ENCODE peak calls at places on chromosomes 4 and X, in five cellular contexts. P, M, K, J and U are unnamed samples.

GRCh38 chrX:46710425-46710824 is 48.5 kb downstream of the SLC9A7 start:
- DNase-seq in P (no peak), M (no peak), K (no peak), J (no peak), U (no peak)

GRCh38 chrX:131895807-131896206 is 127.3 kb upstream of the STK26 start:
- DNase-seq in P (no peak), M (no peak), K (no peak), J (no peak), U (no peak)

GRCh38 chrX:55582447-55582846 is 40.8 kb upstream of the FOXR2 start:
- DNase-seq in P (no peak), M (no peak), K (no peak), J (no peak), U (no peak)

GRCh38 chr4:186227221-186227620 is at the start of gene KLKB1:
- DNase-seq in P (no peak), M (no peak), K (peak; percentile 3), J (no peak), U (no peak)

GRCh38 chr4:8102831-8103230 is 55.8 kb downstream of the ABLIM2 start:
- DNase-seq in P (no peak), M (no peak), K (no peak), J (no peak), U (no peak)

GRCh38 chrX:134172588-134173259 is 64.3 kb upstream of the CCDC160 start:
- DNase-seq in P (no peak), M (no peak), K (no peak), J (peak; percentile 33), U (no peak)

GRCh38 chr4:9875516-9875915 is 94.1 kb downstream of the DRD5 start:
- DNase-seq in P (no peak), M (no peak), K (no peak), J (no peak), U (no peak)

GRCh38 chr4:185541251-185541671 is 6.0 kb upstream of the PDLIM3 start:
- DNase-seq in P (no peak), M (peak; percentile 42), K (no peak), J (no peak), U (peak; percentile 46)

GRCh38 chr4:183402771-183403170 is 41.7 kb upstream of the CDKN2AIP start:
- DNase-seq in P (no peak), M (no peak), K (no peak), J (no peak), U (no peak)

GRCh38 chr4:100483796-100484195 is 34.0 kb downstream of the EMCN start:
- DNase-seq in P (no peak), M (no peak), K (no peak), J (no peak), U (no peak)

GRCh38 chrX:107574054-107574683 is 54.1 kb upstream of the PRPS1 start:
- DNase-seq in P (no peak), M (no peak), K (no peak), J (no peak), U (no peak)

GRCh38 chr4:121070696-121071639 is 1.4 kb downstream of the NDNF start:
- DNase-seq in P (peak; percentile 80), M (peak; percentile 60), K (no peak), J (peak; percentile 54), U (peak; percentile 67)

GRCh38 chr4:86593726-86594558 is at the start of gene PTPN13:
- DNase-seq in P (peak; percentile 99), M (peak; percentile 96), K (peak; percentile 96), J (peak; percentile 85), U (peak; percentile 98)

GRCh38 chrX:97639526-97639925 is 755.8 kb downstream of the RPA4 start:
- DNase-seq in P (peak; percentile 76), M (no peak), K (no peak), J (no peak), U (no peak)

GRCh38 chr4:30770049-30770549 is 49.9 kb downstream of the PCDH7 start:
- DNase-seq in P (no peak), M (no peak), K (no peak), J (no peak), U (no peak)

GRCh38 chr4:141133146-141134006 is at the start of gene RNF150:
- DNase-seq in P (peak; percentile 89), M (peak; percentile 51), K (peak; percentile 83), J (peak; percentile 53), U (peak; percentile 65)

GRCh38 chrX:150334998-150335397 is 28.1 kb upstream of the MAMLD1 start:
- DNase-seq in P (no peak), M (no peak), K (no peak), J (no peak), U (no peak)

GRCh38 chr4:25523405-25523804 is 132.2 kb upstream of the SLC34A2 start:
- DNase-seq in P (no peak), M (no peak), K (no peak), J (no peak), U (no peak)

GRCh38 chrX:103607385-103608304 is at the start of gene TCEAL3:
- DNase-seq in P (peak; percentile 82), M (peak; percentile 44), K (peak; percentile 8), J (peak; percentile 59), U (peak; percentile 47)